ENCODE peak calls at places on chromosome 15, in eight cellular contexts. Y is bronchial epithelial cell, D is AG04449, Q is right cardiac atrium, R is MM.1S, P is lower leg skin, B is colonic mucosa, L is fibroblast of lung. A is an unnamed sample.

GRCh38 chr15:22930782-22931484 is 49.2 kb downstream of the CYFIP1 start:
- DNase-seq in Y (peak), D (no peak), Q (no peak), R (no peak), P (no peak), B (no peak), L (peak), A (no peak)

GRCh38 chr15:58433597-58434333 is 2.0 kb downstream of the LIPC start:
- DNase-seq in Y (no peak), D (no peak), Q (no peak), R (no peak), P (peak), B (peak), L (no peak), A (peak)

GRCh38 chr15:29226431-29227216 is 43.0 kb downstream of the NSMCE3 start:
- DNase-seq in Y (no peak), D (no peak), Q (no peak), R (no peak), P (no peak), B (no peak), L (no peak), A (no peak)

GRCh38 chr15:40942337-40942854 is 10.9 kb upstream of the CHAC1 start:
- DNase-seq in Y (no peak), D (no peak), Q (no peak), R (no peak), P (no peak), B (no peak), L (no peak), A (no peak)

GRCh38 chr15:100113351-100114075 is 228.3 kb downstream of the ADAMTS17 start:
- DNase-seq in Y (no peak), D (no peak), Q (peak), R (no peak), P (no peak), B (no peak), L (no peak), A (no peak)

GRCh38 chr15:83471307-83471866 is 24.2 kb downstream of the SH3GL3 start:
- DNase-seq in Y (no peak), D (no peak), Q (no peak), R (no peak), P (no peak), B (no peak), L (no peak), A (no peak)

GRCh38 chr15:99954361-99955180 is 221.3 kb upstream of the LYSMD4 start:
- DNase-seq in Y (no peak), D (no peak), Q (no peak), R (no peak), P (peak), B (peak), L (no peak), A (no peak)

GRCh38 chr15:61404567-61404966 is 175.5 kb upstream of the RORA start:
- DNase-seq in Y (peak), D (no peak), Q (no peak), R (peak), P (no peak), B (no peak), L (no peak), A (no peak)

GRCh38 chr15:29822685-29823459 is 604 bp upstream of the TJP1 start:
- DNase-seq in Y (peak), D (peak), Q (peak), R (peak), P (peak), B (peak), L (peak), A (no peak)

GRCh38 chr15:98855067-98855814 is 152.4 kb downstream of the PGPEP1L start:
- DNase-seq in Y (no peak), D (no peak), Q (no peak), R (no peak), P (no peak), B (no peak), L (no peak), A (no peak)

GRCh38 chr15:65963358-65963757 is 94.1 kb downstream of the RAB11A start:
- DNase-seq in Y (no peak), D (no peak), Q (no peak), R (no peak), P (no peak), B (no peak), L (no peak), A (no peak)

GRCh38 chr15:56351362-56351761 is 13.9 kb upstream of the TEX9 start:
- DNase-seq in Y (no peak), D (no peak), Q (no peak), R (no peak), P (no peak), B (no peak), L (no peak), A (no peak)

GRCh38 chr15:96273317-96274086 is 57.0 kb upstream of the NR2F2 start:
- DNase-seq in Y (peak), D (peak), Q (no peak), R (no peak), P (no peak), B (no peak), L (peak), A (peak)
- H3K4me3 ChIP-seq in Y (no peak), D (no peak), Q (no peak), R (no peak), P (no peak), B (no peak), L (no peak), A (no peak)

DNA sequence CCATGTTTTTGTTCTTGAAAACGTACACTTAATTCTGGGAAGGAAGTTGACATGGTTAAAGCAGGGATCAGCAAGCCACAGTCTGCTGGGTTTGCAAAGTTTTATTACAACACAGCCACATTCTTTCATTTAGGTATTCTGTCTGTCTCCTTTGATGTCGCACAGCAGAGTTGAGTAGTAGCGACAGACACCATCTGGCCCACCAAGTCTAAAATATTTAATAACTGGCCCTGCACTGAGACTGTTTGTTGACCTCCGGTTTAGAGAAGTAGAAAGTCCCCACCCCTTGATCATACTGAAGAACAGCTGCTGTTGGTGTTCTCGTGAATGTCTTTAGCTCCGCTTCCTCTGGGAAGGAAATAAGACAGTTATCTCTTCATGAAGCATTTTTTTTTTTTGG is 66.2 kb downstream of the MCTP2 start:
- DNase-seq in Y (no peak), D (no peak), Q (no peak), R (no peak), P (no peak), B (peak), L (no peak), A (no peak)
- H3K4me3 ChIP-seq in Y (no peak), D (no peak), Q (no peak), R (no peak), P (no peak), B (no peak), L (no peak), A (no peak)

DNA sequence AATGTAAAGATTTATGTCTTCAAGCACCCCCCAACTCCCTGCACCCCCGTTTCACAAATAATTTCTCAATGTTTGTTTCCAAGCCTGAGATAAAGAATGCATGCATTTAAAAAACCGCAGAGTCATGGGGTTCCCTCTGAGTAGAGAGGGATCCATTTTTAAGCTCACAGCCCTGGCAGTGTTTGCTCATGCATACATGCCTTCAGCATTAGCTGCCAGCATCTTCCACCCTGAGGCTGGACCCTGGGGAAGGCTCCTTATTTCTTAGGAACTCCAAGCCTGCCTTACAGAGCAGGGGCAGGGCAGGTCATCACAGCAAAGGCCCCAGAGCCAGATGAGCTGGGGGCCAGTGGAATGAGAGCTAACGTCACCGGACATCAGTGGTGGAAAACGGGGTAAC is 31.3 kb downstream of the TLE3 start:
- DNase-seq in Y (no peak), D (no peak), Q (no peak), R (no peak), P (no peak), B (no peak), L (peak), A (no peak)
- H3K4me3 ChIP-seq in Y (no peak), D (no peak), Q (no peak), R (no peak), P (no peak), B (no peak), L (no peak), A (no peak)

DNA sequence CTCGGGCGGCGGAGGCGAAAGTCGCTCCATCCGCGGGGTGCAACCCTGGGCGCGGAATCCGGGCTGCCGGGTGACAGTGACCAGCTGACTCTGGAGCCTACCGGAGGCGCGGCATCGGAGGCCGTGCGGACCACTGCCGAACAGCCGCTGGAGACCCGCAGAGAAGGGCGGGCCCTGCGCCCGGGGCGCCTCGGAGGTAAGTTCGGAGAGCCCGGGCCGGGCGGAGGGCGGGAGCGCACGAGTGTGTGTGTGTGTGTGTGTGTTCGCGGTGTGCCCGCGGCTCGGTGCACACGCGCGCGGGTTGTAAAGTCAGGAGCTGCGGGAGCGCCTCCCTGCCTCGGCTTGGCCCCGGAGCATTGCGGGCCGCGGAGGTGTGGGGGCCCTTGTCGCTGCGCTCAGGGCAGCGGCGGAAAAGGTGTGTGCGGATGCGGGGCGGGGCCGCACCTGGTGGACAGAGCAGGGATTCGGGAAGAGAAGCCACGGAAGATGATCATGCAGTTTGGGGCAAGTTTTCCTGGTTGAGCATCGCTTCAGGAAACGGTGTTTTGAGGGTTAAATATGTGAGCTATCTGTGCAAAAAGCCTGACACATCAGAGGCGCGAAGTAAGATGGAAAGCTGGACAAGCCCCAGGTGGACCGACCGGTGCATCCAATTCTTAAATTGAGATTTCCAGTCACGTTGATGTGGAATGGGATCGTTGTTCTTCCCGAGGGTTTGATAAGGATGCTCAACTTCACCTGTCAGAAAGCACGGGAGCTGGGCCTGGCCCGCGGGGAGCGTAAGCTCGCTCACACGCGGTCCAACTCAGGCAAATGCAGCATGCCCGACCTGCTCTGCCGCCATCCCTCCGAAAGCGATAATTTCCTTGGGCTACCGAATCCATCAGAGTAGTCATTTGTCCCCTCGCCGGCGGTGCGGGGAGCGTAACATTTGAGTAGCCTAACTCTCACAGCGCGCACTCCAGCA is 492 bp downstream of the MINAR1 start:
- DNase-seq in Y (no peak), D (no peak), Q (no peak), R (no peak), P (no peak), B (no peak), L (no peak), A (no peak)
- H3K4me3 ChIP-seq in Y (peak), D (peak), Q (peak), R (no peak), P (no peak), B (peak), L (peak), A (peak)

DNA sequence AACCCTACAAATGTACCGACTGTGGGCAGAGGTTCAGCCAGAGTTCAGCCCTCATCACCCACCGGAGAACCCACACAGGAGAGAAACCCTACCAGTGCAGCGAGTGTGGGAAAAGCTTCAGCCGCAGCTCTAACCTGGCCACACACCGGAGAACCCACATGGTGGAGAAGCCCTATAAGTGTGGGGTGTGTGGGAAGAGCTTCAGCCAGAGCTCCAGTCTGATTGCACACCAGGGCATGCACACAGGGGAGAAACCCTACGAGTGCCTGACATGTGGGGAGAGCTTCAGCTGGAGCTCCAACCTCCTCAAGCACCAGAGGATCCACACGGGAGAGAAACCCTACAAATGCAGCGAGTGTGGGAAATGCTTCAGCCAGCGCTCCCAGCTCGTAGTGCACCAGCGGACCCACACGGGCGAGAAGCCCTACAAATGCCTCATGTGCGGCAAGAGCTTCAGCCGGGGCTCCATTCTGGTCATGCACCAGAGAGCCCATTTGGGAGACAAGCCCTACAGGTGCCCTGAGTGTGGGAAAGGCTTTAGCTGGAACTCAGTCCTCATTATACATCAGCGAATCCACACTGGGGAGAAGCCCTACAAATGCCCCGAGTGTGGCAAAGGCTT is 20.7 kb downstream of the ZSCAN2 start:
- DNase-seq in Y (no peak), D (no peak), Q (no peak), R (no peak), P (no peak), B (no peak), L (no peak), A (no peak)
- H3K4me3 ChIP-seq in Y (no peak), D (no peak), Q (no peak), R (no peak), P (no peak), B (no peak), L (no peak), A (no peak)

GRCh38 chr15:74400915-74401757 is 32.6 kb downstream of the SEMA7A start:
- DNase-seq in Y (peak), D (no peak), Q (no peak), R (peak), P (no peak), B (no peak), L (peak), A (no peak)

GRCh38 chr15:74402337-74402839 is 31.4 kb downstream of the SEMA7A start:
- DNase-seq in Y (no peak), D (no peak), Q (no peak), R (peak), P (no peak), B (no peak), L (no peak), A (no peak)

GRCh38 chr15:74399100-74399499 is 31.7 kb upstream of the CYP11A1 start:
- DNase-seq in Y (no peak), D (no peak), Q (no peak), R (no peak), P (no peak), B (no peak), L (no peak), A (no peak)

GRCh38 chr15:74399511-74400312 is 32.3 kb upstream of the CYP11A1 start:
- DNase-seq in Y (peak), D (no peak), Q (no peak), R (no peak), P (no peak), B (no peak), L (peak), A (no peak)

GRCh38 chr15:74400313-74400850 is 32.9 kb upstream of the CYP11A1 start:
- DNase-seq in Y (peak), D (no peak), Q (no peak), R (no peak), P (no peak), B (no peak), L (peak), A (no peak)
- H3K4me3 ChIP-seq in Y (no peak), D (no peak), Q (no peak), R (no peak), P (no peak), B (no peak), L (no peak), A (no peak)

GRCh38 chr15:51267047-51267713 is 71.2 kb downstream of the CYP19A1 start:
- DNase-seq in Y (no peak), D (no peak), Q (peak), R (no peak), P (no peak), B (no peak), L (peak), A (no peak)
- H3K4me3 ChIP-seq in Y (peak), D (peak), Q (peak), R (no peak), P (peak), B (peak), L (peak), A (peak)

GRCh38 chr15:90004252-90004651 is 3.1 kb downstream of the ZNF710 start:
- DNase-seq in Y (no peak), D (no peak), Q (peak), R (no peak), P (peak), B (no peak), L (no peak), A (no peak)
- H3K4me3 ChIP-seq in Y (no peak), D (peak), Q (no peak), R (no peak), P (no peak), B (no peak), L (peak), A (no peak)

A was measured in astrocyte of the cerebellum.